ENCODE peak calls at places on chromosomes 2 and 18, in four cellular contexts. One of them, this sample, is unnamed.

GRCh38 chr2:213188971-213189899 is 37.8 kb upstream of the IKZF2 start:
- DNase-seq in GM12864: no peak
- DNase-seq in cardiac muscle cell: peak; percentile 49
- DNase-seq in heart right ventricle: no peak
- DNase-seq in this sample: peak; percentile 14

GRCh38 chr2:136051725-136052048 is 66.3 kb upstream of the DARS1 start:
- DNase-seq in GM12864: no peak
- DNase-seq in cardiac muscle cell: no peak
- DNase-seq in heart right ventricle: no peak
- DNase-seq in this sample: no peak

GRCh38 chr2:42132966-42133641 is 36.0 kb upstream of the EML4 start:
- DNase-seq in GM12864: peak; percentile 57
- DNase-seq in cardiac muscle cell: peak; percentile 53
- DNase-seq in heart right ventricle: peak; percentile 83
- DNase-seq in this sample: peak; percentile 62

GRCh38 chr2:142544173-142544572 is 333.3 kb upstream of the KYNU start:
- DNase-seq in GM12864: no peak
- DNase-seq in cardiac muscle cell: no peak
- DNase-seq in heart right ventricle: no peak
- DNase-seq in this sample: no peak

GRCh38 chr2:236984046-236984445 is 101.6 kb upstream of the COPS8 start:
- DNase-seq in GM12864: no peak
- DNase-seq in cardiac muscle cell: no peak
- DNase-seq in heart right ventricle: no peak
- DNase-seq in this sample: no peak

GRCh38 chr2:203394519-203395227 is 66.5 kb downstream of the ABI2 start:
- DNase-seq in GM12864: no peak
- DNase-seq in cardiac muscle cell: no peak
- DNase-seq in heart right ventricle: no peak
- DNase-seq in this sample: no peak

GRCh38 chr2:217444509-217444908 is 558.3 kb downstream of the TNS1 start:
- DNase-seq in GM12864: no peak
- DNase-seq in cardiac muscle cell: no peak
- DNase-seq in heart right ventricle: no peak
- DNase-seq in this sample: no peak

GRCh38 chr2:72144412-72144745 is 3.3 kb downstream of the CYP26B1 start:
- DNase-seq in GM12864: no peak
- DNase-seq in cardiac muscle cell: peak; percentile 49
- DNase-seq in heart right ventricle: peak; percentile 70
- DNase-seq in this sample: no peak

GRCh38 chr2:100857915-100858314 is 38.0 kb downstream of the NPAS2 start:
- DNase-seq in GM12864: no peak
- DNase-seq in cardiac muscle cell: no peak
- DNase-seq in heart right ventricle: no peak
- DNase-seq in this sample: no peak

GRCh38 chr2:20103514-20103913 is 52.1 kb upstream of the LAPTM4A start:
- DNase-seq in GM12864: no peak
- DNase-seq in cardiac muscle cell: peak; percentile 27
- DNase-seq in heart right ventricle: no peak
- DNase-seq in this sample: no peak

GRCh38 chr2:72649810-72650209 is 176.0 kb downstream of the EXOC6B start:
- DNase-seq in GM12864: no peak
- DNase-seq in cardiac muscle cell: no peak
- DNase-seq in heart right ventricle: no peak
- DNase-seq in this sample: no peak

DNA sequence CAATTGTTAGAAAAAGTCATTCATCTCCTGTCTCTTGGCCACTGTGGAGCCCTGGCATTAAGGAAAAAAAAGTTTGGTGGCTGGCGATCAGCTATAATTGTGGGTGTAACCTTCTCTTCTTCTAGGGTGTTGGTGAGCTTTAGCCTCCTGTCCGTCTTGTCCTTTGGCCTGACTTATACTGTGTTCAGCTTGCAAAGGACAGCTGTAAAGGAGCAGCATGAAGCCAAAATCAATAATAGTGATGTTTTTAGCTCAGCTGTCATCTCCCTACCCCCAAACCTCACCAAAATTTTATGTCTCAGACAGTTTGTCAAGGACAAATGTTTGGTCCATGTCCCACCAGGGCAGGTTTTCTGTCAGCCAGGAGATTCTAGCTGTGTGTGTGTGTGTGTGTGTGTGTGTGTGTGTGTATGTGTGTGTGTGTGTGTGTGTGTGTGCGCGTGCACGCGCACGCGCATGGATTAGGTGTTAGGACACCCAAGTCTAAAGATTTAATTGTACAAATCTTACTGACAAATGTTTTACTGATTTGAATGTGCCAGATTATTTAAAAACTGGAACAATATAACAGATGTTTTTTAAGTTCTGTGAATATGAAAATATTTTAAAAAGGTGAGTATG is 109.2 kb downstream of the PTPRM start:
- DNase-seq in GM12864: no peak
- DNase-seq in cardiac muscle cell: no peak
- DNase-seq in heart right ventricle: no peak
- DNase-seq in this sample: no peak
- H3K4me3 ChIP-seq in GM12864: no peak overlapping the region
- H3K4me3 ChIP-seq in cardiac muscle cell: no peak overlapping the region
- H3K4me3 ChIP-seq in heart right ventricle: no peak overlapping the region
- H3K4me3 ChIP-seq in this sample: no peak overlapping the region

GRCh38 chr2:189328451-189329249 is 112.6 kb upstream of the WDR75 start:
- DNase-seq in GM12864: no peak
- DNase-seq in cardiac muscle cell: no peak
- DNase-seq in heart right ventricle: no peak
- DNase-seq in this sample: no peak

GRCh38 chr2:189327879-189328351 is 113.4 kb upstream of the WDR75 start:
- DNase-seq in GM12864: no peak
- DNase-seq in cardiac muscle cell: no peak
- DNase-seq in heart right ventricle: no peak
- DNase-seq in this sample: no peak
- H3K4me3 ChIP-seq in GM12864: no peak overlapping the region
- H3K4me3 ChIP-seq in cardiac muscle cell: no peak overlapping the region
- H3K4me3 ChIP-seq in heart right ventricle: no peak overlapping the region
- H3K4me3 ChIP-seq in this sample: no peak overlapping the region

DNA sequence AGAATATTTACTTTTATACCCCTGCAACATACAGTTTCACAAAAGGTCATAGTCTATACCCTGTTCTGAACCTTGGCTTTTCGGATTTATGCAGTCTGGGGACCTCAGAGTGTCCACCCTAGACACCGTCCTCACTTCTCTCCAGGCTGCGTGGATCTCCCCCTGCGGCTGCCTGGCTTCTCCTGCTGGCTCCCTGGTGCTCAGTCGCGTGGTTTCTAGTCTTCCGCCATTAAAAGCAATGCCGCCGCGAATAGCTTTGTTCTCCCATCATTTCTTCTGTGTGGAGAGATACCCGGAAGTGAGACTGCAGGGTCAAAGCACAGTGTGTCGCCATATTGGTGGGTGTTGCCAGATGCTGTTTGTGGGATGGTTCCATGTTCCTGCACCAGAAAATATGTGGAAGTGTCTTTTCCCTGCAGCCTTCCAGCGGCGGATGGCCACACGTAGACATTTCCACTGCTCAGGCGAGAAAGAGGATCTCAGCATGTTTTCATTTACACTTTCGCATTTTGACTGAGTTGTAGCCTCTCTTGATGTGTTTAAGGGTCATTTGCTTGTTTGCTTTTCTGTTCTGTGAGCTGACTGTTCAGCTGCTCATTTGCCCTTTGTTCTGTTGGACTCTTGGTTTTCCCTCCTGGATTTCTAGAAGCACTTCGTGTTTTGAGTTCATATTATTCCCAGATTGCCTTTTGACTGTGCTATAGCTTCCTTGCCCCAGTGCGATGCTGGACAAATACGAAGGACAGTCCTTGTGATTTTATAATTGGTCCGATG is 22.9 kb upstream of the ASB1 start:
- DNase-seq in GM12864: no peak
- DNase-seq in cardiac muscle cell: no peak
- DNase-seq in heart right ventricle: no peak
- DNase-seq in this sample: no peak
- H3K4me3 ChIP-seq in GM12864: no peak overlapping the region
- H3K4me3 ChIP-seq in cardiac muscle cell: no peak overlapping the region
- H3K4me3 ChIP-seq in heart right ventricle: no peak overlapping the region
- H3K4me3 ChIP-seq in this sample: no peak overlapping the region

GRCh38 chr2:5945707-5946106 is 253.5 kb downstream of the SOX11 start:
- DNase-seq in GM12864: no peak
- DNase-seq in cardiac muscle cell: no peak
- DNase-seq in heart right ventricle: no peak
- DNase-seq in this sample: no peak

GRCh38 chr2:5954509-5954908 is 262.3 kb downstream of the SOX11 start:
- DNase-seq in GM12864: no peak
- DNase-seq in cardiac muscle cell: no peak
- DNase-seq in heart right ventricle: no peak
- DNase-seq in this sample: no peak

GRCh38 chr2:5946210-5947118 is 254.3 kb downstream of the SOX11 start:
- DNase-seq in GM12864: no peak
- DNase-seq in cardiac muscle cell: no peak
- DNase-seq in heart right ventricle: no peak
- DNase-seq in this sample: no peak

GRCh38 chr2:5950736-5951135 is 258.6 kb downstream of the SOX11 start:
- DNase-seq in GM12864: no peak
- DNase-seq in cardiac muscle cell: no peak
- DNase-seq in heart right ventricle: no peak
- DNase-seq in this sample: no peak
- H3K4me3 ChIP-seq in GM12864: no peak overlapping the region
- H3K4me3 ChIP-seq in cardiac muscle cell: no peak overlapping the region
- H3K4me3 ChIP-seq in heart right ventricle: no peak overlapping the region
- H3K4me3 ChIP-seq in this sample: no peak overlapping the region

GRCh38 chr2:202149155-202149762 is 76.2 kb downstream of the KIAA2012 start:
- DNase-seq in GM12864: no peak
- DNase-seq in cardiac muscle cell: peak; percentile 18
- DNase-seq in heart right ventricle: peak; percentile 61
- DNase-seq in this sample: peak; percentile 30

GRCh38 chr2:202147775-202148174 is 74.7 kb downstream of the KIAA2012 start:
- DNase-seq in GM12864: no peak
- DNase-seq in cardiac muscle cell: no peak
- DNase-seq in heart right ventricle: no peak
- DNase-seq in this sample: no peak

GRCh38 chr2:202148515-202149154 is 75.6 kb downstream of the KIAA2012 start:
- DNase-seq in GM12864: no peak
- DNase-seq in cardiac muscle cell: no peak
- DNase-seq in heart right ventricle: no peak
- DNase-seq in this sample: no peak

GRCh38 chr2:202152104-202152771 is 79.2 kb downstream of the KIAA2012 start:
- DNase-seq in GM12864: no peak
- DNase-seq in cardiac muscle cell: no peak
- DNase-seq in heart right ventricle: no peak
- DNase-seq in this sample: no peak

GRCh38 chr2:202149953-202150352 is 76.9 kb downstream of the KIAA2012 start:
- DNase-seq in GM12864: no peak
- DNase-seq in cardiac muscle cell: no peak
- DNase-seq in heart right ventricle: no peak
- DNase-seq in this sample: no peak
- H3K4me3 ChIP-seq in GM12864: no peak overlapping the region
- H3K4me3 ChIP-seq in cardiac muscle cell: no peak overlapping the region
- H3K4me3 ChIP-seq in heart right ventricle: no peak overlapping the region
- H3K4me3 ChIP-seq in this sample: no peak overlapping the region

GRCh38 chr2:219449609-219450008 is 15.0 kb downstream of the SPEG start:
- DNase-seq in GM12864: no peak
- DNase-seq in cardiac muscle cell: no peak
- DNase-seq in heart right ventricle: no peak
- DNase-seq in this sample: no peak
- H3K4me3 ChIP-seq in GM12864: no peak overlapping the region
- H3K4me3 ChIP-seq in cardiac muscle cell: no peak overlapping the region
- H3K4me3 ChIP-seq in heart right ventricle: no peak overlapping the region
- H3K4me3 ChIP-seq in this sample: no peak overlapping the region

GRCh38 chr18:36064027-36064808 is 3.1 kb downstream of the RPRD1A start:
- DNase-seq in GM12864: no peak
- DNase-seq in cardiac muscle cell: no peak
- DNase-seq in heart right ventricle: no peak
- DNase-seq in this sample: no peak
- H3K4me3 ChIP-seq in GM12864: no peak overlapping the region
- H3K4me3 ChIP-seq in cardiac muscle cell: no peak overlapping the region
- H3K4me3 ChIP-seq in heart right ventricle: no peak overlapping the region
- H3K4me3 ChIP-seq in this sample: peak overlapping the region; percentile 47

GRCh38 chr2:221715783-221716386 is 143.8 kb upstream of the EPHA4 start:
- DNase-seq in GM12864: no peak
- DNase-seq in cardiac muscle cell: no peak
- DNase-seq in heart right ventricle: no peak
- DNase-seq in this sample: no peak
- H3K4me3 ChIP-seq in GM12864: no peak overlapping the region
- H3K4me3 ChIP-seq in cardiac muscle cell: no peak overlapping the region
- H3K4me3 ChIP-seq in heart right ventricle: no peak overlapping the region
- H3K4me3 ChIP-seq in this sample: no peak overlapping the region

GRCh38 chr2:24708537-24709152 is 84.5 kb downstream of the PTRHD1 start:
- DNase-seq in GM12864: no peak
- DNase-seq in cardiac muscle cell: no peak
- DNase-seq in heart right ventricle: no peak
- DNase-seq in this sample: no peak
- H3K4me3 ChIP-seq in GM12864: no peak overlapping the region
- H3K4me3 ChIP-seq in cardiac muscle cell: no peak overlapping the region
- H3K4me3 ChIP-seq in heart right ventricle: no peak overlapping the region
- H3K4me3 ChIP-seq in this sample: no peak overlapping the region

This sample was measured in dorsolateral prefrontal cortex.